ENCODE peak calls at places on chromosomes 16 and 17, in seven cellular contexts. One of them, this sample, is unnamed.

GRCh38 chr16:76653390-76654026 is 376.3 kb downstream of the CNTNAP4 start:
- DNase-seq in neuronal stem cell: peak
- DNase-seq in posterior cingulate gyrus: no peak
- DNase-seq in activated naive CD4-positive, alpha-beta T cell treated with anti-CD3 and anti-CD28 coated beads, Interleukin-2, amount 10 ng/mL, durations not matched to agents 7 days and 5 days: no peak
- DNase-seq in MCF 10A: peak
- DNase-seq in stimulated activated CD4-positive, alpha-beta T cell treated with anti-CD3 and anti-CD28 coated beads, Interleukin-1b, Interleukin-23, amount 100 ng/mL, for 1 hour: no peak
- DNase-seq in A172: peak
- DNase-seq in this sample: peak

GRCh38 chr17:58270476-58271290 is 10.1 kb downstream of the MPO start:
- DNase-seq in activated naive CD4-positive, alpha-beta T cell treated with anti-CD3 and anti-CD28 coated beads, Interleukin-2, amount 10 ng/mL, durations not matched to agents 7 days and 5 days: no peak
- DNase-seq in A172: no peak
- DNase-seq in neuronal stem cell: no peak
- DNase-seq in MCF 10A: no peak
- DNase-seq in posterior cingulate gyrus: no peak
- DNase-seq in stimulated activated CD4-positive, alpha-beta T cell treated with anti-CD3 and anti-CD28 coated beads, Interleukin-1b, Interleukin-23, amount 100 ng/mL, for 1 hour: no peak
- DNase-seq in this sample: no peak

GRCh38 chr16:17246577-17246885 is 224.2 kb downstream of the XYLT1 start:
- DNase-seq in MCF 10A: no peak
- DNase-seq in activated naive CD4-positive, alpha-beta T cell treated with anti-CD3 and anti-CD28 coated beads, Interleukin-2, amount 10 ng/mL, durations not matched to agents 7 days and 5 days: no peak
- DNase-seq in stimulated activated CD4-positive, alpha-beta T cell treated with anti-CD3 and anti-CD28 coated beads, Interleukin-1b, Interleukin-23, amount 100 ng/mL, for 1 hour: no peak
- DNase-seq in neuronal stem cell: no peak
- DNase-seq in A172: no peak
- DNase-seq in posterior cingulate gyrus: no peak
- DNase-seq in this sample: no peak

GRCh38 chr17:46782250-46782953 is 36.1 kb downstream of the WNT3 start:
- DNase-seq in stimulated activated CD4-positive, alpha-beta T cell treated with anti-CD3 and anti-CD28 coated beads, Interleukin-1b, Interleukin-23, amount 100 ng/mL, for 1 hour: no peak
- DNase-seq in activated naive CD4-positive, alpha-beta T cell treated with anti-CD3 and anti-CD28 coated beads, Interleukin-2, amount 10 ng/mL, durations not matched to agents 7 days and 5 days: peak
- DNase-seq in neuronal stem cell: no peak
- DNase-seq in A172: peak
- DNase-seq in posterior cingulate gyrus: peak
- DNase-seq in MCF 10A: peak
- DNase-seq in this sample: no peak

GRCh38 chr17:43882761-43883415 is 24.4 kb downstream of the MPP2 start:
- DNase-seq in stimulated activated CD4-positive, alpha-beta T cell treated with anti-CD3 and anti-CD28 coated beads, Interleukin-1b, Interleukin-23, amount 100 ng/mL, for 1 hour: no peak
- DNase-seq in neuronal stem cell: no peak
- DNase-seq in posterior cingulate gyrus: no peak
- DNase-seq in A172: no peak
- DNase-seq in activated naive CD4-positive, alpha-beta T cell treated with anti-CD3 and anti-CD28 coated beads, Interleukin-2, amount 10 ng/mL, durations not matched to agents 7 days and 5 days: no peak
- DNase-seq in MCF 10A: no peak
- DNase-seq in this sample: no peak

GRCh38 chr17:73404246-73404645 is 92.4 kb upstream of the CDC42EP4 start:
- DNase-seq in A172: no peak
- DNase-seq in stimulated activated CD4-positive, alpha-beta T cell treated with anti-CD3 and anti-CD28 coated beads, Interleukin-1b, Interleukin-23, amount 100 ng/mL, for 1 hour: no peak
- DNase-seq in posterior cingulate gyrus: peak
- DNase-seq in activated naive CD4-positive, alpha-beta T cell treated with anti-CD3 and anti-CD28 coated beads, Interleukin-2, amount 10 ng/mL, durations not matched to agents 7 days and 5 days: no peak
- DNase-seq in neuronal stem cell: no peak
- DNase-seq in MCF 10A: no peak
- DNase-seq in this sample: no peak

GRCh38 chr16:3979070-3979469 is 98.6 kb upstream of the CREBBP start:
- DNase-seq in A172: no peak
- DNase-seq in MCF 10A: no peak
- DNase-seq in posterior cingulate gyrus: peak
- DNase-seq in activated naive CD4-positive, alpha-beta T cell treated with anti-CD3 and anti-CD28 coated beads, Interleukin-2, amount 10 ng/mL, durations not matched to agents 7 days and 5 days: no peak
- DNase-seq in neuronal stem cell: no peak
- DNase-seq in stimulated activated CD4-positive, alpha-beta T cell treated with anti-CD3 and anti-CD28 coated beads, Interleukin-1b, Interleukin-23, amount 100 ng/mL, for 1 hour: no peak
- DNase-seq in this sample: no peak

GRCh38 chr16:6016530-6017184 is 919.1 kb upstream of the EEF2KMT start:
- DNase-seq in activated naive CD4-positive, alpha-beta T cell treated with anti-CD3 and anti-CD28 coated beads, Interleukin-2, amount 10 ng/mL, durations not matched to agents 7 days and 5 days: no peak
- DNase-seq in posterior cingulate gyrus: no peak
- DNase-seq in A172: peak
- DNase-seq in stimulated activated CD4-positive, alpha-beta T cell treated with anti-CD3 and anti-CD28 coated beads, Interleukin-1b, Interleukin-23, amount 100 ng/mL, for 1 hour: no peak
- DNase-seq in MCF 10A: no peak
- DNase-seq in neuronal stem cell: peak
- DNase-seq in this sample: no peak

GRCh38 chr16:3458852-3459361 is 15.4 kb downstream of the NAA60 start:
- DNase-seq in A172: no peak
- DNase-seq in posterior cingulate gyrus: no peak
- DNase-seq in activated naive CD4-positive, alpha-beta T cell treated with anti-CD3 and anti-CD28 coated beads, Interleukin-2, amount 10 ng/mL, durations not matched to agents 7 days and 5 days: peak
- DNase-seq in neuronal stem cell: no peak
- DNase-seq in MCF 10A: no peak
- DNase-seq in stimulated activated CD4-positive, alpha-beta T cell treated with anti-CD3 and anti-CD28 coated beads, Interleukin-1b, Interleukin-23, amount 100 ng/mL, for 1 hour: no peak
- DNase-seq in this sample: no peak

GRCh38 chr17:76575570-76575969 is 10.1 kb downstream of the ST6GALNAC2 start:
- DNase-seq in MCF 10A: no peak
- DNase-seq in activated naive CD4-positive, alpha-beta T cell treated with anti-CD3 and anti-CD28 coated beads, Interleukin-2, amount 10 ng/mL, durations not matched to agents 7 days and 5 days: no peak
- DNase-seq in posterior cingulate gyrus: no peak
- DNase-seq in stimulated activated CD4-positive, alpha-beta T cell treated with anti-CD3 and anti-CD28 coated beads, Interleukin-1b, Interleukin-23, amount 100 ng/mL, for 1 hour: no peak
- DNase-seq in neuronal stem cell: no peak
- DNase-seq in A172: no peak
- DNase-seq in this sample: no peak

GRCh38 chr17:68603663-68604062 is 2.5 kb upstream of the FAM20A start:
- DNase-seq in A172: no peak
- DNase-seq in stimulated activated CD4-positive, alpha-beta T cell treated with anti-CD3 and anti-CD28 coated beads, Interleukin-1b, Interleukin-23, amount 100 ng/mL, for 1 hour: no peak
- DNase-seq in activated naive CD4-positive, alpha-beta T cell treated with anti-CD3 and anti-CD28 coated beads, Interleukin-2, amount 10 ng/mL, durations not matched to agents 7 days and 5 days: no peak
- DNase-seq in neuronal stem cell: no peak
- DNase-seq in posterior cingulate gyrus: no peak
- DNase-seq in MCF 10A: no peak
- DNase-seq in this sample: no peak

GRCh38 chr16:3148256-3149192 is 13.7 kb downstream of the ZNF213 start:
- DNase-seq in stimulated activated CD4-positive, alpha-beta T cell treated with anti-CD3 and anti-CD28 coated beads, Interleukin-1b, Interleukin-23, amount 100 ng/mL, for 1 hour: no peak
- DNase-seq in A172: no peak
- DNase-seq in neuronal stem cell: no peak
- DNase-seq in activated naive CD4-positive, alpha-beta T cell treated with anti-CD3 and anti-CD28 coated beads, Interleukin-2, amount 10 ng/mL, durations not matched to agents 7 days and 5 days: no peak
- DNase-seq in MCF 10A: no peak
- DNase-seq in posterior cingulate gyrus: peak
- DNase-seq in this sample: no peak

GRCh38 chr17:19703776-19704371 is 12.5 kb downstream of the SLC47A2 start:
- DNase-seq in posterior cingulate gyrus: no peak
- DNase-seq in stimulated activated CD4-positive, alpha-beta T cell treated with anti-CD3 and anti-CD28 coated beads, Interleukin-1b, Interleukin-23, amount 100 ng/mL, for 1 hour: no peak
- DNase-seq in A172: peak
- DNase-seq in activated naive CD4-positive, alpha-beta T cell treated with anti-CD3 and anti-CD28 coated beads, Interleukin-2, amount 10 ng/mL, durations not matched to agents 7 days and 5 days: no peak
- DNase-seq in MCF 10A: no peak
- DNase-seq in neuronal stem cell: no peak
- DNase-seq in this sample: no peak

GRCh38 chr17:82592751-82593589 is 55.3 kb downstream of the WDR45B start:
- DNase-seq in MCF 10A: peak
- DNase-seq in neuronal stem cell: peak
- DNase-seq in posterior cingulate gyrus: peak
- DNase-seq in activated naive CD4-positive, alpha-beta T cell treated with anti-CD3 and anti-CD28 coated beads, Interleukin-2, amount 10 ng/mL, durations not matched to agents 7 days and 5 days: peak
- DNase-seq in A172: peak
- DNase-seq in stimulated activated CD4-positive, alpha-beta T cell treated with anti-CD3 and anti-CD28 coated beads, Interleukin-1b, Interleukin-23, amount 100 ng/mL, for 1 hour: no peak
- DNase-seq in this sample: peak

GRCh38 chr17:79033046-79033616 is 9.2 kb downstream of the C1QTNF1 start:
- DNase-seq in neuronal stem cell: no peak
- DNase-seq in A172: no peak
- DNase-seq in posterior cingulate gyrus: no peak
- DNase-seq in activated naive CD4-positive, alpha-beta T cell treated with anti-CD3 and anti-CD28 coated beads, Interleukin-2, amount 10 ng/mL, durations not matched to agents 7 days and 5 days: no peak
- DNase-seq in stimulated activated CD4-positive, alpha-beta T cell treated with anti-CD3 and anti-CD28 coated beads, Interleukin-1b, Interleukin-23, amount 100 ng/mL, for 1 hour: no peak
- DNase-seq in MCF 10A: no peak
- DNase-seq in this sample: no peak

GRCh38 chr16:47069291-47069690 is 74.5 kb downstream of the NETO2 start:
- DNase-seq in stimulated activated CD4-positive, alpha-beta T cell treated with anti-CD3 and anti-CD28 coated beads, Interleukin-1b, Interleukin-23, amount 100 ng/mL, for 1 hour: no peak
- DNase-seq in neuronal stem cell: no peak
- DNase-seq in posterior cingulate gyrus: no peak
- DNase-seq in activated naive CD4-positive, alpha-beta T cell treated with anti-CD3 and anti-CD28 coated beads, Interleukin-2, amount 10 ng/mL, durations not matched to agents 7 days and 5 days: no peak
- DNase-seq in A172: no peak
- DNase-seq in MCF 10A: no peak
- DNase-seq in this sample: no peak

GRCh38 chr16:66517586-66518263 is 32.2 kb downstream of the TK2 start:
- DNase-seq in A172: no peak
- DNase-seq in activated naive CD4-positive, alpha-beta T cell treated with anti-CD3 and anti-CD28 coated beads, Interleukin-2, amount 10 ng/mL, durations not matched to agents 7 days and 5 days: no peak
- DNase-seq in stimulated activated CD4-positive, alpha-beta T cell treated with anti-CD3 and anti-CD28 coated beads, Interleukin-1b, Interleukin-23, amount 100 ng/mL, for 1 hour: no peak
- DNase-seq in neuronal stem cell: no peak
- DNase-seq in posterior cingulate gyrus: no peak
- DNase-seq in MCF 10A: no peak
- DNase-seq in this sample: no peak

GRCh38 chr17:7356072-7356549 is 1.2 kb downstream of the TMEM95 start:
- DNase-seq in neuronal stem cell: peak
- DNase-seq in activated naive CD4-positive, alpha-beta T cell treated with anti-CD3 and anti-CD28 coated beads, Interleukin-2, amount 10 ng/mL, durations not matched to agents 7 days and 5 days: peak
- DNase-seq in A172: peak
- DNase-seq in stimulated activated CD4-positive, alpha-beta T cell treated with anti-CD3 and anti-CD28 coated beads, Interleukin-1b, Interleukin-23, amount 100 ng/mL, for 1 hour: peak
- DNase-seq in MCF 10A: peak
- DNase-seq in posterior cingulate gyrus: peak
- DNase-seq in this sample: peak

GRCh38 chr17:82108999-82109480 is 11.0 kb upstream of the FASN start:
- DNase-seq in neuronal stem cell: no peak
- DNase-seq in activated naive CD4-positive, alpha-beta T cell treated with anti-CD3 and anti-CD28 coated beads, Interleukin-2, amount 10 ng/mL, durations not matched to agents 7 days and 5 days: no peak
- DNase-seq in MCF 10A: no peak
- DNase-seq in posterior cingulate gyrus: no peak
- DNase-seq in A172: no peak
- DNase-seq in stimulated activated CD4-positive, alpha-beta T cell treated with anti-CD3 and anti-CD28 coated beads, Interleukin-1b, Interleukin-23, amount 100 ng/mL, for 1 hour: no peak
- DNase-seq in this sample: no peak

GRCh38 chr16:85556456-85557082 is 56.6 kb upstream of the GSE1 start:
- DNase-seq in activated naive CD4-positive, alpha-beta T cell treated with anti-CD3 and anti-CD28 coated beads, Interleukin-2, amount 10 ng/mL, durations not matched to agents 7 days and 5 days: peak
- DNase-seq in neuronal stem cell: no peak
- DNase-seq in stimulated activated CD4-positive, alpha-beta T cell treated with anti-CD3 and anti-CD28 coated beads, Interleukin-1b, Interleukin-23, amount 100 ng/mL, for 1 hour: peak
- DNase-seq in A172: no peak
- DNase-seq in posterior cingulate gyrus: no peak
- DNase-seq in MCF 10A: peak
- DNase-seq in this sample: no peak

This sample was measured in dorsolateral prefrontal cortex.